ENCODE peak calls at places on chromosomes 4 and X, in nine cellular contexts. D is cardiac fibroblast, L is OCI-LY7, X is foreskin fibroblast, Y is psoas muscle, K is astrocyte of the cerebellum, O is HepG2, W is ovary, Q is astrocyte of the spinal cord. M is an unnamed sample.
A peak's percentile ranks its signal among the peaks of the same experiment; 100 is the strongest.

GRCh38 chr4:187826725-187827124 is 168.8 kb upstream of the ZFP42 start:
- DNase-seq in W (no peak), X (no peak), D (no peak), O (no peak), K (no peak), Y (no peak), L (no peak), Q (no peak), M (no peak)

GRCh38 chr4:152090543-152090942 is 329.7 kb upstream of the GATB start:
- DNase-seq in X (no peak), Y (no peak), D (peak; percentile 10), Q (peak; percentile 60), W (no peak), K (no peak), O (no peak), L (peak; percentile 20), M (no peak)

GRCh38 chr4:53917719-53918118 is 146.7 kb downstream of the CHIC2 start:
- DNase-seq in L (no peak), O (no peak), Q (no peak), Y (no peak), D (peak; percentile 16), W (no peak), K (no peak), X (no peak), M (no peak)

GRCh38 chrX:97039363-97040029 is 155.8 kb downstream of the RPA4 start:
- DNase-seq in W (no peak), D (peak; percentile 50), Q (peak; percentile 60), L (no peak), X (peak; percentile 2), Y (no peak), O (no peak), K (peak; percentile 28), M (no peak)

GRCh38 chr4:187996502-187997177 is 1.1 kb downstream of the ZFP42 start:
- DNase-seq in K (no peak), Q (no peak), X (no peak), O (no peak), L (no peak), W (no peak), D (no peak), Y (no peak), M (no peak)

GRCh38 chr4:173410106-173410505 is 11.2 kb upstream of the SCRG1 start:
- DNase-seq in Y (no peak), L (no peak), W (no peak), O (no peak), X (no peak), K (no peak), Q (no peak), D (no peak), M (no peak)

GRCh38 chrX:101485212-101486064 is at the start of gene ARMCX4:
- DNase-seq in D (peak; percentile 40), L (no peak), W (peak; percentile 85), Q (peak; percentile 55), K (no peak), Y (peak; percentile 68), O (no peak), X (peak; percentile 79), M (no peak)

GRCh38 chrX:7334253-7334935 is 186.4 kb upstream of the PUDP start:
- DNase-seq in X (peak; percentile 81), O (no peak), K (peak; percentile 34), D (peak; percentile 80), Q (peak; percentile 77), Y (no peak), L (no peak), W (no peak), M (peak; percentile 76)

GRCh38 chr4:24794916-24795665 is at the start of gene SOD3:
- DNase-seq in Q (peak; percentile 79), Y (peak; percentile 80), X (peak; percentile 89), W (peak; percentile 77), D (peak; percentile 86), L (no peak), K (peak; percentile 39), O (peak; percentile 18), M (peak; percentile 83)

GRCh38 chrX:23901805-23902204 is 5.9 kb downstream of the APOO start:
- DNase-seq in X (peak; percentile 80), Q (peak; percentile 78), D (peak; percentile 91), O (peak; percentile 77), W (no peak), L (peak; percentile 71), K (peak; percentile 60), Y (no peak), M (no peak)

GRCh38 chr4:181846934-181847333 is 396.3 kb upstream of the TENM3 start:
- DNase-seq in L (no peak), X (no peak), D (no peak), W (no peak), K (no peak), Q (no peak), O (no peak), Y (no peak), M (no peak)

GRCh38 chrX:3345281-3346081 is 971 bp downstream of the MXRA5 start:
- DNase-seq in O (no peak), D (peak; percentile 1), X (peak; percentile 30), L (no peak), Y (peak; percentile 61), Q (peak; percentile 57), W (peak; percentile 70), K (peak; percentile 33), M (peak; percentile 7)

GRCh38 chr4:22202351-22203343 is 254.1 kb upstream of the KCNIP4 start:
- DNase-seq in W (no peak), K (no peak), L (no peak), Y (no peak), X (no peak), Q (no peak), O (no peak), D (no peak), M (peak; percentile 35)

GRCh38 chr4:128386761-128387599 is 99.4 kb upstream of the PGRMC2 start:
- DNase-seq in K (peak; percentile 98), O (no peak), W (peak; percentile 94), D (peak; percentile 93), Q (peak; percentile 98), X (peak; percentile 98), L (no peak), Y (peak; percentile 97), M (peak; percentile 92)

GRCh38 chr4:110620352-110621327 is 2.2 kb downstream of the PITX2 start:
- DNase-seq in X (peak; percentile 61), W (no peak), Q (no peak), D (no peak), L (peak; percentile 67), K (no peak), Y (peak; percentile 91), O (no peak), M (no peak)

GRCh38 chrX:119654112-119654531 is 38.8 kb downstream of the SEPTIN6 start:
- DNase-seq in Y (peak; percentile 65), L (no peak), W (peak; percentile 75), K (no peak), X (peak; percentile 69), Q (peak; percentile 61), O (no peak), D (peak; percentile 89), M (no peak)

GRCh38 chr4:27316176-27316575 is 455.5 kb downstream of the STIM2 start:
- DNase-seq in D (no peak), Y (no peak), W (no peak), L (no peak), O (no peak), X (no peak), Q (no peak), K (no peak), M (no peak)

GRCh38 chrX:49991718-49992117 is 69.3 kb downstream of the CLCN5 start:
- DNase-seq in W (no peak), X (no peak), K (no peak), D (no peak), O (no peak), Q (no peak), L (no peak), Y (no peak), M (no peak)

DNA sequence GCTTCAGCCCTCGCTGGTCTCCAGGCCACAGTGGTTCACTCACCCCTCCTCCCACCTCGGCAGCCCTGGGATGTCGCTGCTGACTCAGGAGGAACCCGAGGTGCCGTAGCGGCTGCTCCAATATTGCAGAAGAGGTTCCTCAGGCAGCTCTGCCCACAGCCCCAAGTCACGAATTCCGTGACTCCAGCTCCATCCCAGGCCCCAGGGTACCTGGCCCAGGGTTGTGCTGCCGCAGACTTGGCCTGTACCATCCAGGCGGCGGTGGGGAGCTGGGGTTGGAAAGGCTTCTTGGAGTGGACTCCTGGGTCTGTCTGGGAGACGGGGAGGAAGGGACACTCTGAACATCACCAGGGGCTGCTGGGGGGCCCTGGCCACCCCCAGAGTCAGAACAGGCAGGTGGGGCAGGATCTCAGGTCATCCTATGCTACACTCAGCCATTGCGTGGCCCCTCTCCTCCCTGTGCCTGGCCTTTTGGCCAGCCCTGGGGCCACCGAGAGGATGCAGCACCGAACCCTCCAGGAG is 728 bp upstream of the HGFAC start:
- DNase-seq in Q (no peak), Y (peak; percentile 46), K (no peak), D (peak; percentile 24), X (peak; percentile 52), W (no peak), L (no peak), O (no peak), M (no peak)
- TF ChIP-seq CTCF in Q (no peak), Y (no peak), K (no peak), D (no peak), X (no peak), W (no peak), L (no peak), O (no peak), M (no peak)

GRCh38 chrX:72308209-72308565 is 2.5 kb upstream of the CITED1 start:
- DNase-seq in D (no peak), L (no peak), W (no peak), O (no peak), Q (no peak), Y (no peak), X (no peak), K (no peak), M (no peak)
- H3K4me3 ChIP-seq in D (no peak overlapping the region), L (no peak overlapping the region), W (no peak overlapping the region), O (no peak overlapping the region), Q (no peak overlapping the region), Y (peak overlapping the region; percentile 71), X (no peak overlapping the region), K (no peak overlapping the region), M (no peak overlapping the region)

GRCh38 chr4:8342651-8343050 is 73.1 kb downstream of the HTRA3 start:
- DNase-seq in Q (no peak), W (peak; percentile 58), K (no peak), Y (no peak), O (no peak), X (no peak), L (no peak), D (no peak), M (no peak)
- TF ChIP-seq CTCF in Q (peak; percentile 20), W (no peak), K (no peak), Y (no peak), O (peak; percentile 61), X (no peak), L (peak; percentile 56), D (peak; percentile 8), M (peak; percentile 2)

DNA sequence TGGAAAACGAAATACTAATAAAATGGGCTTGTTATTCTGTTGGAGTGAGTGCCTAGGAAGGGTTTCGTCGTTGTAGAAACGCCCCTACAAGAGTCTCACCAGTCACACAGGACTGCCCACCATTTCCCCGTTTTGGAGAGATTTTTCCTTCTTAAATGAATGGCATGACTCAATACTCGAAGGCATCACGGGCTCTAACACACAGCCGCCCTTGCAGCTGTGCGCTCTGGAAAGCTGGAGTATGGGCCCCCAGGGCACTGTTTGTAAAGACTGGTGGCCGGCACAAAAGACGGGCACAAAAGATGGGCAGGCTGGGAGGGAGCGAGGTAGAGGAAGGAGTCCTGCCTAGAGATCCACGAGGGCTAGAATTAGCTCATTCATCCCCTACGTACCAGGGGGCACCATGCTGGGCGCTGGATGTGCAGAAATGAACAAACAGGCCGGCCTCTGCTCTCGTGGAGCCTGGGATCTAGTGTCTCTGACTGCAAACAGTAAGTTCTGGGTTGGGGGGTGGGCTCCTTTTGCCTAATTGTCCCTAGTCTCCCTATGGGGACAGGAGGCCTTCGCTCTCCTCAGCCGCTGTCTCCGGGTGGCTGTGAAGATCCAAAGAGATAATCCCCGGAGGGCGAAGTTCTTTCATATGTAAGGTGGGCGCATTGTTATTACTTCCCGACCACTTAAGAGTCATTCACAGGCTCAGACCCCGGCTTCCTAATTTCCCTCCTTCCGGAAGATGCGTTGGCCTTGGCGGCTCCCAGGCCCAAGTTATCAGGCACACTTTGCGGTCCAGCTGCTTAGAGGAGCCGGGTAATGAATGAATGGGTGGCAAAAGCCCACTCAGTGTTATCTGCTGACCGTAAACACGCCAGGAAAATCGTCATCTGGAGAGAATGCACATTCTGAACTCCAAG is 1.1 kb upstream of the SFRP2 start:
- DNase-seq in Q (no peak), O (no peak), Y (no peak), X (peak; percentile 86), L (no peak), D (peak; percentile 34), W (no peak), K (no peak), M (no peak)
- H3K4me3 ChIP-seq in Q (no peak overlapping the region), O (no peak overlapping the region), Y (no peak overlapping the region), X (peak overlapping the region; percentile 57), L (no peak overlapping the region), D (no peak overlapping the region), W (no peak overlapping the region), K (peak overlapping the region; percentile 38), M (no peak overlapping the region)

M was measured in AG09309.